ENCODE peak calls at places on chromosomes 13 and 19, in four cellular contexts. F, Y, Z and A are unnamed samples.

GRCh38 chr19:34017024-34017423 is 155.3 kb upstream of the LSM14A start:
- DNase-seq in Z (no peak), Y (no peak), F (no peak), A (no peak)

GRCh38 chr13:35768551-35768950 is 292.1 kb upstream of the MAB21L1 start:
- DNase-seq in Y (no peak), F (no peak), Z (no peak), A (no peak)

GRCh38 chr19:55689366-55690108 is 14.5 kb downstream of the EPN1 start:
- DNase-seq in Z (no peak), Y (no peak), F (no peak), A (no peak)

GRCh38 chr19:54576411-54576976 is 2.9 kb downstream of the LILRA2 start:
- DNase-seq in Z (no peak), Y (no peak), F (no peak), A (no peak)

GRCh38 chr13:30690282-30691188 is 44.8 kb upstream of the ALOX5AP start:
- DNase-seq in F (no peak), Y (no peak), Z (no peak), A (no peak)

GRCh38 chr13:76425930-76426329 is 460.3 kb downstream of the KCTD12 start:
- DNase-seq in Z (no peak), F (no peak), Y (no peak), A (no peak)

GRCh38 chr19:49182848-49183375 is 25.3 kb downstream of the TRPM4 start:
- DNase-seq in Z (peak), F (no peak), Y (no peak), A (no peak)

GRCh38 chr13:23673867-23674605 is 103.8 kb downstream of the TNFRSF19 start:
- DNase-seq in Y (no peak), F (no peak), Z (no peak), A (no peak)

GRCh38 chr19:34733266-34733825 is 697 bp upstream of the ZNF181 start:
- DNase-seq in Z (peak), Y (peak), F (peak), A (peak)

GRCh38 chr19:48540110-48540509 is 11.9 kb upstream of the SULT2B1 start:
- DNase-seq in F (no peak), Z (no peak), Y (no peak), A (no peak)

GRCh38 chr13:47809411-47809810 is 191.7 kb downstream of the SUCLA2 start:
- DNase-seq in Y (no peak), Z (no peak), F (no peak), A (no peak)

GRCh38 chr19:11792942-11793341 is 5.4 kb upstream of the ZNF491 start:
- DNase-seq in Z (no peak), F (no peak), Y (no peak), A (no peak)

GRCh38 chr13:78601124-78601885 is 2.0 kb downstream of the POU4F1 start:
- DNase-seq in Y (peak), Z (no peak), F (no peak), A (peak)

GRCh38 chr13:42574011-42574410 is at the start of gene TNFSF11:
- DNase-seq in Y (peak), Z (no peak), F (no peak), A (peak)

GRCh38 chr19:28881616-28882015 is 331.3 kb downstream of the UQCRFS1 start:
- DNase-seq in F (no peak), Y (no peak), Z (no peak), A (no peak)

GRCh38 chr13:50219743-50220142 is 204.5 kb downstream of the KCNRG start:
- DNase-seq in Z (no peak), Y (no peak), F (no peak), A (no peak)

GRCh38 chr13:72198967-72199601 is 332.1 kb upstream of the DACH1 start:
- DNase-seq in Z (no peak), Y (no peak), F (no peak), A (no peak)

GRCh38 chr19:15154002-15154612 is 46.7 kb downstream of the NOTCH3 start:
- DNase-seq in Y (peak), F (no peak), Z (peak), A (peak)

GRCh38 chr19:30360378-30361106 is 11.6 kb upstream of the ZNF536 start:
- DNase-seq in F (no peak), Y (peak), Z (no peak), A (no peak)

GRCh38 chr19:48561412-48561811 is 9.4 kb downstream of the SULT2B1 start:
- DNase-seq in Y (peak), F (no peak), Z (no peak), A (no peak)

GRCh38 chr13:46281779-46282178 is 70.1 kb downstream of the LRRC63 start:
- DNase-seq in Y (no peak), F (no peak), Z (no peak), A (no peak)

GRCh38 chr19:34325181-34325580 is 39.8 kb upstream of the GPI start:
- DNase-seq in Y (no peak), F (no peak), Z (no peak), A (no peak)

GRCh38 chr19:14086098-14086497 is 515 bp upstream of the C19orf67 start:
- DNase-seq in Y (no peak), F (no peak), Z (no peak), A (no peak)

DNA sequence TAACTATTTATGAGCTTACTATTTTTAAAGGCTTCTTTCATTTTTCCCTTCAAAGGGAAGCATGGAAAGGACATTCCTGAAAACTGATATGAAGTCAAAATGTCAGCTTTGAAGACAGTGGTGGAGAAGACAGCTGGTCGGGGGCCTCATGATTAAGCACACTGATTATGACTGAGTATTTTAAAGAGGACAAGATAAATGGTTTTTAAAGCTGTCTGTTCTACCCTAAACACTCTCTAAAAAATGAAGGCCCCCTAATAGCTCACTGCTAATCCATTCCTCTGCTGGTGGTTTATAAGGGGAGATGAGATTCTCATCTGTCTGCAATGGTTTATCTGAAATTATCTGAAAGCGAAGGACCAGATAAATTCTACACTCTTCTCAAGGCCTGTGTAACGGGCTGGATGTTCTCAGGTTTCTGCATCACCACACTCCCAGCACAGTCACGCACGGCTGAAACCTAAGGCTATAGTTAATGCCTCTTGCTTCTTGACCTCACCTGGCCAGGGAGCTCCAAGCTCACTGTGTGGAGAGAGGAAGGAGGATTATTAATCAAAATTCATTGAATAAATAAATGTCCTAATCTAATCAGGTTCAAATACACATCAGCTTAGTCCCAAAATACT is 86.9 kb upstream of the DOCK9 start:
- DNase-seq in Z (no peak), Y (no peak), F (no peak), A (no peak)
- TF ChIP-seq TEAD4 in Z (no peak), Y (no peak), F (no peak), A (no peak)

GRCh38 chr13:93496985-93497673 is 270.5 kb downstream of the GPC6 start:
- DNase-seq in Z (no peak), Y (peak), F (no peak), A (no peak)
- TF ChIP-seq TEAD4 in Z (no peak), Y (no peak), F (no peak), A (no peak)

GRCh38 chr13:52344108-52344507 is 61.9 kb downstream of the THSD1 start:
- DNase-seq in F (no peak), Y (no peak), Z (no peak), A (no peak)

GRCh38 chr13:52348983-52349780 is 56.8 kb downstream of the THSD1 start:
- DNase-seq in Y (no peak), Z (no peak), F (no peak), A (no peak)

GRCh38 chr13:52345631-52346251 is 60.2 kb downstream of the THSD1 start:
- DNase-seq in Y (no peak), F (no peak), Z (no peak), A (no peak)

GRCh38 chr13:52345048-52345447 is 60.9 kb downstream of the THSD1 start:
- DNase-seq in Y (no peak), Z (no peak), F (no peak), A (no peak)

DNA sequence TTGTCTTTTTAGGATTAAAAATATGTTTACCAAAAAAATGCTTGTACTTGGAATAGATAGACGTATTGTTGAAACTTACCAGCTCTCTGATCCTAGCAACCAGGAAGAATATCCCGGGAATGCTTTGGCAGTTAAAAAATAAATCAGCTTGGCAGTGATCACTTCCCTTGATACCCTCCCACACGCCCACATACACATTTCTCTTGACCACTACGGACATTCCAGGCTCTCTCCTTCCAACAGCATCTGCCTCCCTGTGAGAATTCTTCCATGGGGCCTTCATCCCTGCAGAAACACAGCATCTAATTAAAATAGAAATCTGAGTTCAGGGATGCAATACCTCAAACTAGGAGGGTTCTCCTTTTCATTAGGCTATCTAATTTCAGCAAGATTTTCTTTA is 57.9 kb downstream of the THSD1 start:
- DNase-seq in F (no peak), Y (no peak), Z (no peak), A (no peak)
- TF ChIP-seq TEAD4 in F (no peak), Y (peak), Z (no peak), A (no peak)

GRCh38 chr13:74200081-74200480 is 65.9 kb upstream of the KLF12 start:
- DNase-seq in F (no peak), Y (no peak), Z (no peak), A (no peak)

GRCh38 chr13:74193391-74193790 is 59.2 kb upstream of the KLF12 start:
- DNase-seq in Z (no peak), Y (no peak), F (no peak), A (no peak)

GRCh38 chr13:74197686-74198085 is 63.5 kb upstream of the KLF12 start:
- DNase-seq in F (no peak), Y (no peak), Z (no peak), A (no peak)

GRCh38 chr13:74191036-74191809 is 57.0 kb upstream of the KLF12 start:
- DNase-seq in Z (no peak), F (no peak), Y (no peak), A (no peak)

GRCh38 chr13:74194856-74195255 is 60.7 kb upstream of the KLF12 start:
- DNase-seq in F (no peak), Z (no peak), Y (no peak), A (no peak)
- TF ChIP-seq TEAD4 in F (no peak), Z (no peak), Y (no peak), A (no peak)

DNA sequence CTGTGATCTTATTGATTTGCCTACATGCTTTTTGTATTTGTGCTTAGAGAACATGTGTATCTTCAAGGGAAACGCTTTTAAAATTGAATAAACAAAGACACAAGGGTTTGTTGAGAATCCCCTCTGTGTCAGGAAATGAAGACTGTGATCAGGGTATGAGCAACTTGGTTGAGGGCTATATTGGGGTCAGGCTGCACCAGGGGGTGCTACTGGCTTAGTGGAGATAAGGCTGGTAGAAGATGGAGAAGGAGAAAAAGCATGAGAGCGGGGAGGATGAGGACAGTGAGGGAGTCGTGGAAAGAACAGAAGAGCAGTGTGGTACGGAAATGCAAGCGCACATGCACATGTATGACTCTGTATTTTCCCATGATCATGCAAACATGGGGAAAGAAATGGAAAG is 201.6 kb downstream of the MTUS2 start:
- DNase-seq in Z (no peak), Y (no peak), F (no peak), A (no peak)
- TF ChIP-seq TEAD4 in Z (no peak), Y (no peak), F (no peak), A (no peak)

GRCh38 chr13:57629821-57630235 is 1.7 kb upstream of the PCDH17 start:
- DNase-seq in Z (peak), F (peak), Y (peak), A (peak)
- TF ChIP-seq TEAD4 in Z (no peak), F (no peak), Y (no peak), A (no peak)

DNA sequence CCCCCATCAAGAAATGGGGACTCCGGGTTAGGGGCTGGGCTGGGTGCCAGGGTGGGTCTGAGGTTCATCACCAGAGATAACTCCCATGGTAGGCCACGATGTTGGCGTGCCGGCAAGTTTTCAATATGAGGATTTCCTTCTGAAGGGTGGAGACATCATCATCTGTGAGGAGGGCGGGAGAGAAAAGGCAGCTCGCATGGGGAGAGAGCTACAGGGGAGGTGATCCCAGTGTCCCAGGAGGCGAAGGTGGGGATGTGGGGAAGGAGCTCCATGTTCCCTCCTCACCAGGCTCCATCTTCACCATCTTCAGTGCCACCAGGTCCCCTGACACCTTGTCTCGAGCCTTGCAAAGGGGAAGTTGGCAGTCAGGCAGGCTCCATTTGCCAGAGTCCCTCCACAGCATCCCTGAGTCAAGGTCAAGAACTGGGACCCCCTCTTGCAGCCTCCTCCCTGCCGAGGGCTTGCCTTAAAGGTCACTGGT is 430 bp downstream of the MAP4K1 start:
- DNase-seq in Z (no peak), F (no peak), Y (no peak), A (no peak)
- TF ChIP-seq TEAD4 in Z (no peak), F (no peak), Y (no peak), A (no peak)

DNA sequence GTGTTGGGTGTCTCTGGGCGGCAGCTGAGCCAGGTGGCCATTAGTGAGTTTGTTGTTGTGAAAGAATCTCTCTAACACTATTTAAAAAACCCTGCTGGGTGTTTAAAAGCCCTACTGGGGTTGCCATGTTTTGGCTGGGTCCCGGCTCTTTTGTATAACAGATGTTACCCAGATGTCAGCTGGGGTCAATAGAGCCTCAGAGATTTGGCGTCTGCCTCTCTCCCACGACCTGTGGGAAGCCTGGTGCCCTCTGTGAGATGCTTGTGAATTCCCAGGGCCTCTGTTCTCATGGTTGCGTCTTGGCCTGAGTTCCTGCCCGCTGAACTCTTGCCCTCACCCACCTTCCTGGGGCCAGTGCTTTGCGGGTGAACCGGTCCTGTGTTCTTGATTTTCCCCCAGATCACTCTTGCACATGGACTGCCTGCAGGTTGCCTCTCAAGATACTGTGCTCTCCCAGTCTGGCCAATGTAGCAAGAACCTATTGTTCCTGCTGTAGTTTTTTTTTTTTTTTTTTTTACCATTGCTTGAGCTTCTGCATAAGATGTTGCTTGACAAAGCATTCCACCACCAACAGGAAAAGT is 9.5 kb downstream of the NFILZ start:
- DNase-seq in Z (peak), F (no peak), Y (no peak), A (no peak)
- TF ChIP-seq TEAD4 in Z (no peak), F (no peak), Y (no peak), A (no peak)

GRCh38 chr13:33135097-33135496 is 118.9 kb downstream of the KL start:
- DNase-seq in Y (no peak), F (no peak), Z (no peak), A (no peak)

GRCh38 chr13:33140161-33140560 is 123.9 kb downstream of the KL start:
- DNase-seq in Z (no peak), F (no peak), Y (peak), A (no peak)

GRCh38 chr13:33138441-33138840 is 122.2 kb downstream of the KL start:
- DNase-seq in Z (no peak), F (no peak), Y (no peak), A (no peak)

GRCh38 chr13:33139186-33139585 is 123.0 kb downstream of the KL start:
- DNase-seq in Z (no peak), Y (no peak), F (no peak), A (no peak)

GRCh38 chr13:33137726-33138125 is 121.5 kb downstream of the KL start:
- DNase-seq in Y (no peak), F (no peak), Z (no peak), A (no peak)
- TF ChIP-seq TEAD4 in Y (no peak), F (no peak), Z (no peak), A (no peak)

DNA sequence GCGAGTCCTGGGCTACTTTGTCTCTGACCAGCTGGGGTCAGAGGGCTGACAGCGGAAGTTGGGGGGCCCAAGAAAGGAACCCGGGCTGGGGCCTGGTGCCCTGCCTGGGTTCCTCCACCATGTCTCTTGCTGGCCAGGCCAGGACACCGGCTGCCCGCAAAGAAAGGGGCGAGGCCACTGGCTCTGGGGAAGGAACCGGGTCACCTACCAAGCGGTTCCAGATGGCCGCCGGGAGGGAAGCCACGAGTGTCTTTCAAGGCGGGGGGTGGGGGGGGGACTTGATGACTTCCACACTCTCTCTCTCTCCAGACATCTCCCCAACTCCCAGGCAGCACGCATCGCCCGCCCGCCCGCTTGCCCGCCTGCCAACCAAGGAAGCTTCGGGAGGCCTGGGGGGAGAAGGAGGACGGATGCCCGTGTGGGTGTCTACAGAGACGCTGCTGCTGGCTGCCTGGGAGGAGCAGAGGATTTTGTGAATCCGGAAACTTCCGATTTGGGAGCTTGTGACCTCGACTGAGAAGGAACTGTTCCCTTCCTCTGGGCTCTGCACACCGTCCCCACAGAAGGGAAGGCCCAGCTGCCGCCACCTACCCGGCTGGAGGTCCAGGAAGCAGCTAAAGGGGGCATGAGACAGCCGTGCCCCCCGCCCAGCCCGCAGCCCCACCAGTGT is 1.1 kb downstream of the PIP5K1C start:
- DNase-seq in Y (peak), Z (peak), F (no peak), A (no peak)
- TF ChIP-seq TEAD4 in Y (no peak), Z (no peak), F (no peak), A (no peak)